ENCODE peak calls at places on chromosomes 5 and 9, in ten cellular contexts. M is pancreas, O is coronary artery, G is heart left ventricle, W is HepG2, A is GM23338, U is right lobe of liver, R is GM12878, P is upper lobe of right lung, E is endodermal cell. K is an unnamed sample.

GRCh38 chr9:79020266-79020665 is 551.5 kb upstream of the TLE4 start:
- DNase-seq in P (no peak), M (no peak), G (no peak), E (no peak), U (no peak), O (no peak), W (no peak), R (no peak), A (no peak), K (no peak)

GRCh38 chr5:114266374-114266773 is 95.5 kb upstream of the KCNN2 start:
- DNase-seq in M (no peak), R (no peak), E (no peak), U (no peak), O (no peak), P (no peak), A (no peak), W (no peak), G (no peak), K (no peak)

GRCh38 chr9:81609782-81610738 is 79.3 kb downstream of the TLE1 start:
- DNase-seq in U (no peak), R (no peak), E (no peak), P (no peak), O (no peak), W (peak), M (no peak), G (no peak), A (no peak), K (no peak)

GRCh38 chr9:11194249-11194648 is 581.4 kb upstream of the PTPRD start:
- DNase-seq in G (no peak), E (no peak), W (no peak), M (peak), A (no peak), P (no peak), O (no peak), R (no peak), U (no peak), K (no peak)

GRCh38 chr9:117343416-117343815 is 71.4 kb downstream of the ASTN2 start:
- DNase-seq in M (no peak), W (no peak), P (no peak), A (no peak), O (no peak), U (no peak), G (no peak), E (no peak), R (no peak), K (no peak)

GRCh38 chr9:133457748-133458147 is 2.0 kb upstream of the CACFD1 start:
- DNase-seq in R (no peak), A (no peak), M (no peak), U (no peak), E (no peak), W (no peak), P (no peak), O (no peak), G (no peak), K (no peak)

GRCh38 chr5:124872615-124873014 is 126.2 kb upstream of the ZNF608 start:
- DNase-seq in M (no peak), A (no peak), G (no peak), O (no peak), P (no peak), E (no peak), R (no peak), U (no peak), W (no peak), K (no peak)

GRCh38 chr9:137168907-137169763 is 716 bp downstream of the LRRC26 start:
- DNase-seq in G (no peak), M (peak), P (no peak), R (no peak), U (no peak), W (peak), O (no peak), A (peak), E (peak), K (no peak)

GRCh38 chr5:13250450-13251291 is 693.8 kb downstream of the DNAH5 start:
- DNase-seq in O (no peak), U (no peak), E (no peak), G (no peak), P (no peak), M (no peak), R (no peak), A (peak), W (peak), K (no peak)

GRCh38 chr5:1352231-1352825 is 7.4 kb upstream of the CLPTM1L start:
- DNase-seq in P (no peak), R (no peak), A (no peak), W (no peak), G (no peak), E (no peak), O (no peak), U (no peak), M (no peak), K (no peak)

GRCh38 chr9:104429147-104429546 is 74.9 kb upstream of the OR13F1 start:
- DNase-seq in W (no peak), P (peak), U (no peak), G (peak), O (no peak), A (no peak), R (no peak), M (no peak), E (no peak), K (peak)

GRCh38 chr5:51230336-51230735 is 152.9 kb upstream of the ISL1 start:
- DNase-seq in M (no peak), E (no peak), P (no peak), W (no peak), A (no peak), G (no peak), R (no peak), O (no peak), U (no peak), K (no peak)

GRCh38 chr5:127564002-127564769 is 46.7 kb downstream of the PRRC1 start:
- DNase-seq in M (peak), R (no peak), G (no peak), P (no peak), W (peak), E (peak), U (no peak), O (no peak), A (peak), K (no peak)

GRCh38 chr5:154506049-154506715 is 28.2 kb upstream of the HAND1 start:
- DNase-seq in P (peak), G (no peak), O (no peak), R (no peak), E (peak), M (no peak), A (no peak), U (no peak), W (no peak), K (no peak)

GRCh38 chr9:20197976-20198685 is 409.3 kb upstream of the SLC24A2 start:
- DNase-seq in R (no peak), A (peak), U (no peak), M (no peak), O (no peak), W (no peak), E (no peak), G (no peak), P (no peak), K (no peak)

GRCh38 chr5:79771387-79771786 is 81.8 kb downstream of the CMYA5 start:
- DNase-seq in M (no peak), R (no peak), E (peak), A (no peak), G (no peak), P (no peak), W (no peak), O (no peak), U (no peak), K (no peak)

GRCh38 chr5:71891856-71892255 is 172.8 kb downstream of the CARTPT start:
- DNase-seq in E (peak), R (no peak), M (no peak), P (no peak), O (no peak), U (no peak), A (peak), W (no peak), G (no peak), K (no peak)

GRCh38 chr9:37923121-37923795 is 19.3 kb upstream of the SLC25A51 start:
- DNase-seq in G (no peak), O (no peak), U (no peak), R (no peak), P (peak), A (no peak), M (no peak), W (no peak), E (peak), K (no peak)

GRCh38 chr5:72511371-72512178 is 4.4 kb upstream of the ZNF366 start:
- DNase-seq in A (no peak), W (no peak), M (no peak), R (no peak), O (no peak), E (no peak), G (no peak), P (no peak), U (no peak), K (no peak)

GRCh38 chr9:92266486-92266885 is 27.0 kb downstream of the IARS1 start:
- DNase-seq in G (no peak), E (no peak), P (no peak), M (no peak), R (no peak), W (no peak), O (no peak), U (no peak), A (no peak), K (no peak)

GRCh38 chr5:145245354-145245753 is 589.8 kb downstream of the PRELID2 start:
- DNase-seq in E (peak), P (no peak), R (no peak), U (no peak), W (no peak), A (peak), M (no peak), G (no peak), O (no peak), K (no peak)

GRCh38 chr5:66653380-66653779 is 57.2 kb downstream of the MAST4 start:
- DNase-seq in M (no peak), U (no peak), O (no peak), E (no peak), R (no peak), P (no peak), G (no peak), A (no peak), W (no peak), K (no peak)

GRCh38 chr9:86637515-86637914 is 283.3 kb upstream of the TUT7 start:
- DNase-seq in R (no peak), M (no peak), U (peak), O (no peak), G (no peak), P (peak), A (peak), E (peak), W (no peak), K (no peak)

GRCh38 chr5:2383678-2384025 is 367.8 kb downstream of the IRX2 start:
- DNase-seq in W (no peak), G (no peak), M (no peak), U (no peak), A (no peak), R (no peak), P (no peak), O (no peak), E (no peak), K (no peak)

GRCh38 chr5:78077369-78078068 is 217.0 kb downstream of the AP3B1 start:
- DNase-seq in M (no peak), E (no peak), O (no peak), U (no peak), R (no peak), W (no peak), G (no peak), A (no peak), P (no peak), K (no peak)

GRCh38 chr5:133489632-133490031 is 122.7 kb downstream of the FSTL4 start:
- DNase-seq in E (peak), W (peak), P (no peak), R (no peak), U (no peak), G (no peak), O (no peak), A (no peak), M (no peak), K (no peak)
- TF ChIP-seq CTCF in E (peak), W (peak), P (no peak), R (peak), U (peak), G (no peak), O (no peak), A (peak), M (no peak), K (peak)

GRCh38 chr5:158773151-158773550 is 326.6 kb downstream of the EBF1 start:
- DNase-seq in R (no peak), E (no peak), W (no peak), M (no peak), G (no peak), O (no peak), P (no peak), U (no peak), A (no peak), K (no peak)

GRCh38 chr5:158765407-158765806 is 334.3 kb downstream of the EBF1 start:
- DNase-seq in A (no peak), U (no peak), R (no peak), W (no peak), O (no peak), M (no peak), G (no peak), E (no peak), P (no peak), K (no peak)

GRCh38 chr5:158770506-158770905 is 329.2 kb downstream of the EBF1 start:
- DNase-seq in G (no peak), O (no peak), P (no peak), E (peak), R (no peak), M (no peak), U (no peak), W (peak), A (peak), K (no peak)

GRCh38 chr5:158769702-158770101 is 330.0 kb downstream of the EBF1 start:
- DNase-seq in A (no peak), R (no peak), W (no peak), M (no peak), G (no peak), U (no peak), P (no peak), O (no peak), E (no peak), K (no peak)

DNA sequence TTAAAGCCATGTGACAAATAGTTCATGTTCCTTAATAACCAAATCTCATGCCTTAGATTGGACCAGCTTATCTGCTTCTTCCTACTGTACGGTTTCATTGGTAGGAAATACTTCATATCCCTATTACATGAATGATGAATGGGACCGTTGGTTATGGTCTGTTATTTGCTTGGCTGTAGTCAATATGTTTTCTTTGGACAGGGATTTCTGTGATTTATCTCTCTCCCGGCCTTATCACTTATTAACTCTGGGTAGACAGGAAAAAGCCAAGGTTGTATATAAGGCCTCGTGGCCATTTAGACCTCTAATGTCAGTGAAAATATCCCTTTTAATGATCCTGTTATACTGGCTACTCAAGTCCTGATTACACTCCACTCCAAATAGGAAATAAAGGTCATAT is 330.6 kb downstream of the EBF1 start:
- DNase-seq in G (no peak), O (no peak), M (no peak), E (no peak), U (no peak), P (no peak), W (no peak), R (no peak), A (no peak), K (no peak)
- H3K27ac ChIP-seq in G (peak), O (peak), M (no peak), E (no peak), U (peak), P (no peak), W (no peak), R (no peak), A (no peak), K (no peak)

GRCh38 chr9:121376214-121376830 is 6.3 kb upstream of the STOM start:
- DNase-seq in O (no peak), W (no peak), E (no peak), U (no peak), R (no peak), G (no peak), M (no peak), A (no peak), P (no peak), K (no peak)
- TF ChIP-seq CTCF in O (peak), W (no peak), E (peak), U (peak), R (peak), G (peak), M (no peak), A (peak), P (peak), K (peak)

GRCh38 chr9:84293001-84293798 is 47.4 kb downstream of the SLC28A3 start:
- DNase-seq in R (peak), M (no peak), U (no peak), O (no peak), G (no peak), E (no peak), P (no peak), A (no peak), W (no peak), K (no peak)
- H3K27ac ChIP-seq in R (peak), M (no peak), U (no peak), O (no peak), G (no peak), E (no peak), P (no peak), A (no peak), W (no peak), K (no peak)

DNA sequence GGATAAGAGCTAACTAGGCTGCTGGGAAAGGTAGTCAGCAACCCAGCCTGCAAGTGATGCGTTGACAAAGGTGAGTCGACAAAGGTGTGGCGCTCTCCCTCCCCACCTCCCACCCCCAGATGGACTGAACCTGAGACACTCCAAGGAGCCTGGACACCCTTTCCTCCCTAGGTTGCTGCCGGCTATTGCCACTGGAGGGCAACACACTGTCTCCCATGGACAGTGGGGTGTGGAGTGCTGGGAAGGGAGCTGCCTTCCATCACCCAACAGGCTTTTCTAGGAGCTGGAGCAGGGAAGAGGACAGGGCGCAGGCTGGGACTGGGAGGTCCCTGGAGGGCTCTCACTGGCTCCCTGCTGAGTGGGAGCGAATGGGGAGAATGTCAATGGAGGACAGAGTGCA is 75.4 kb upstream of the ARAP3 start:
- DNase-seq in U (no peak), W (no peak), M (no peak), E (peak), A (peak), P (no peak), G (peak), R (no peak), O (no peak), K (no peak)
- TF ChIP-seq CTCF in U (peak), W (peak), M (no peak), E (peak), A (peak), P (no peak), G (peak), R (no peak), O (no peak), K (peak)